ENCODE peak calls at places on chromosomes 5 and 9, in six cellular contexts. V is GM19239, B is GM03348, P is left ventricle myocardium inferior, E is memory B cell, Q is foreskin fibroblast. H is an unnamed sample.

GRCh38 chr5:14351845-14352712 is 208.9 kb downstream of the TRIO start:
- DNase-seq in V (peak), B (peak), P (peak), E (peak), Q (peak), H (peak)

GRCh38 chr9:131875828-131876485 is 136.1 kb upstream of the RAPGEF1 start:
- DNase-seq in V (no peak), B (peak), P (no peak), E (no peak), Q (peak), H (peak)

GRCh38 chr5:72268753-72269410 is 51.2 kb downstream of the MRPS27 start:
- DNase-seq in V (peak), B (peak), P (no peak), E (no peak), Q (no peak), H (peak)

GRCh38 chr9:129027685-129028191 is 393 bp downstream of the SH3GLB2 start:
- DNase-seq in V (peak), B (peak), P (peak), E (no peak), Q (no peak), H (no peak)

GRCh38 chr9:20728493-20729220 is 44.6 kb downstream of the FOCAD start:
- DNase-seq in V (no peak), B (no peak), P (no peak), E (no peak), Q (peak), H (peak)

GRCh38 chr5:93584531-93585053 is 1.6 kb downstream of the NR2F1 start:
- DNase-seq in V (no peak), B (no peak), P (no peak), E (no peak), Q (no peak), H (peak)

GRCh38 chr9:17776735-17777134 is 197.9 kb downstream of the SH3GL2 start:
- DNase-seq in V (no peak), B (no peak), P (peak), E (no peak), Q (no peak), H (no peak)

GRCh38 chr9:20022410-20022809 is 233.6 kb upstream of the SLC24A2 start:
- DNase-seq in V (no peak), B (no peak), P (no peak), E (no peak), Q (peak), H (peak)

GRCh38 chr5:172852490-172853354 is 18.7 kb downstream of the ERGIC1 start:
- DNase-seq in V (no peak), B (no peak), P (no peak), E (no peak), Q (peak), H (no peak)

GRCh38 chr9:112174223-112174964 is 703 bp downstream of the SUSD1 start:
- DNase-seq in V (peak), B (peak), P (peak), E (peak), Q (no peak), H (peak)

GRCh38 chr9:36100532-36100931 is 36.0 kb upstream of the GLIPR2 start:
- DNase-seq in V (no peak), B (peak), P (no peak), E (no peak), Q (peak), H (no peak)

GRCh38 chr9:81499021-81499454 is 190.3 kb downstream of the TLE1 start:
- DNase-seq in V (no peak), B (peak), P (no peak), E (no peak), Q (peak), H (peak)

GRCh38 chr9:136009516-136009915 is 48.3 kb upstream of the UBAC1 start:
- DNase-seq in V (no peak), B (no peak), P (no peak), E (no peak), Q (no peak), H (no peak)

GRCh38 chr9:86072393-86073016 is 26.9 kb downstream of the GOLM1 start:
- DNase-seq in V (no peak), B (peak), P (no peak), E (no peak), Q (peak), H (no peak)

GRCh38 chr9:123938401-123938800 is 8.5 kb upstream of the DENND1A start:
- DNase-seq in V (no peak), B (no peak), P (no peak), E (no peak), Q (no peak), H (no peak)

GRCh38 chr5:77418601-77419591 is 73.2 kb downstream of the WDR41 start:
- DNase-seq in V (no peak), B (peak), P (no peak), E (no peak), Q (no peak), H (no peak)

GRCh38 chr9:83572524-83572923 is 34.3 kb upstream of the FRMD3 start:
- DNase-seq in V (no peak), B (peak), P (no peak), E (no peak), Q (peak), H (no peak)

GRCh38 chr5:174355995-174356394 is 310.5 kb downstream of the NSG2 start:
- DNase-seq in V (no peak), B (no peak), P (no peak), E (no peak), Q (no peak), H (peak)

GRCh38 chr5:176619203-176619568 is 9.2 kb upstream of the GPRIN1 start:
- DNase-seq in V (peak), B (peak), P (peak), E (peak), Q (peak), H (peak)

GRCh38 chr5:129820-130219 is 37.9 kb downstream of the PLEKHG4B start:
- DNase-seq in V (no peak), B (peak), P (no peak), E (no peak), Q (peak), H (no peak)

GRCh38 chr5:87949665-87950640 is 318.7 kb downstream of the TMEM161B start:
- DNase-seq in V (no peak), B (no peak), P (no peak), E (no peak), Q (no peak), H (no peak)